ENCODE peak calls at places on chromosomes 1 and 21, in seven cellular contexts. E is NCI-H1417 treated with DMSO at 0.1 percent for 48 hours, C is NCI-H2107, F is T-helper 9 cell, H is nephron progenitor cell, B is heart right ventricle, D is cardiac fibroblast. V is an unnamed sample.

GRCh38 chr1:33763406-33763805 is 100.5 kb upstream of the HMGB4 start:
- DNase-seq in E (no peak), C (no peak), F (no peak), H (no peak), B (no peak), D (peak), V (peak)

GRCh38 chr1:9624081-9624480 is 27.4 kb upstream of the PIK3CD start:
- DNase-seq in E (no peak), C (no peak), F (no peak), H (no peak), B (no peak), D (no peak), V (no peak)

GRCh38 chr1:3058263-3059030 is 10.6 kb upstream of the PRDM16 start:
- DNase-seq in E (no peak), C (no peak), F (no peak), H (no peak), B (no peak), D (no peak), V (no peak)

GRCh38 chr21:37454869-37455503 is 88.4 kb downstream of the DYRK1A start:
- DNase-seq in E (no peak), C (no peak), F (no peak), H (no peak), B (no peak), D (no peak), V (no peak)

GRCh38 chr1:245840971-245841370 is 666.1 kb downstream of the SMYD3 start:
- DNase-seq in E (no peak), C (no peak), F (no peak), H (no peak), B (no peak), D (no peak), V (no peak)

GRCh38 chr1:43986712-43987111 is 4.7 kb upstream of the CCDC24 start:
- DNase-seq in E (no peak), C (no peak), F (no peak), H (no peak), B (no peak), D (no peak), V (no peak)

GRCh38 chr1:178093958-178094751 is at the start of gene RASAL2:
- DNase-seq in E (no peak), C (peak), F (no peak), H (peak), B (peak), D (peak), V (no peak)

GRCh38 chr1:155173478-155174333 is at the start of gene TRIM46:
- DNase-seq in E (peak), C (peak), F (peak), H (peak), B (no peak), D (peak), V (no peak)

GRCh38 chr1:55571767-55572166 is 356.6 kb upstream of the USP24 start:
- DNase-seq in E (no peak), C (no peak), F (no peak), H (no peak), B (no peak), D (no peak), V (peak)

GRCh38 chr1:156096640-156097391 is 14.6 kb upstream of the MEX3A start:
- DNase-seq in E (no peak), C (peak), F (peak), H (peak), B (peak), D (peak), V (peak)

GRCh38 chr1:171902527-171902926 is 61.2 kb downstream of the DNM3 start:
- DNase-seq in E (no peak), C (no peak), F (no peak), H (no peak), B (no peak), D (no peak), V (no peak)

GRCh38 chr1:114771992-114772391 is 8.5 kb downstream of the SIKE1 start:
- DNase-seq in E (no peak), C (no peak), F (no peak), H (no peak), B (no peak), D (no peak), V (no peak)

GRCh38 chr1:244095523-244095911 is 44.4 kb downstream of the ZBTB18 start:
- DNase-seq in E (no peak), C (no peak), F (no peak), H (no peak), B (no peak), D (no peak), V (no peak)

GRCh38 chr1:176648556-176648955 is 185.6 kb downstream of the PAPPA2 start:
- DNase-seq in E (no peak), C (no peak), F (no peak), H (no peak), B (no peak), D (no peak), V (no peak)

GRCh38 chr1:206486995-206487788 is 16.9 kb downstream of the IKBKE start:
- DNase-seq in E (no peak), C (no peak), F (no peak), H (no peak), B (no peak), D (no peak), V (no peak)

GRCh38 chr1:39404876-39405275 is 86.6 kb upstream of the BMP8A start:
- DNase-seq in E (no peak), C (no peak), F (no peak), H (no peak), B (no peak), D (no peak), V (no peak)

GRCh38 chr1:195462646-195463045 is 1145.6 kb downstream of the KCNT2 start:
- DNase-seq in E (no peak), C (no peak), F (no peak), H (no peak), B (no peak), D (no peak), V (no peak)

GRCh38 chr1:92886886-92887419 is 55.1 kb downstream of the RPL5 start:
- DNase-seq in E (peak), C (no peak), F (no peak), H (no peak), B (no peak), D (no peak), V (no peak)

GRCh38 chr1:214510914-214511638 is 40.3 kb downstream of the PTPN14 start:
- DNase-seq in E (no peak), C (no peak), F (no peak), H (no peak), B (no peak), D (no peak), V (no peak)

GRCh38 chr1:110888641-110889040 is 15.7 kb downstream of the CD53 start:
- DNase-seq in E (no peak), C (no peak), F (no peak), H (no peak), B (no peak), D (no peak), V (no peak)

GRCh38 chr1:184866991-184867788 is 107.1 kb downstream of the NIBAN1 start:
- DNase-seq in E (no peak), C (no peak), F (peak), H (no peak), B (no peak), D (peak), V (peak)

GRCh38 chr1:2098839-2099785 is 48.9 kb downstream of the PRKCZ start:
- DNase-seq in E (no peak), C (no peak), F (no peak), H (no peak), B (peak), D (no peak), V (no peak)

GRCh38 chr21:31914472-31914871 is 41.7 kb downstream of the HUNK start:
- DNase-seq in E (no peak), C (no peak), F (no peak), H (no peak), B (no peak), D (no peak), V (no peak)

GRCh38 chr1:159088050-159088449 is 11.5 kb upstream of the AIM2 start:
- DNase-seq in E (no peak), C (no peak), F (no peak), H (no peak), B (no peak), D (peak), V (peak)

GRCh38 chr21:41601573-41602371 is 93.8 kb upstream of the TMPRSS2 start:
- DNase-seq in E (no peak), C (no peak), F (no peak), H (no peak), B (no peak), D (no peak), V (no peak)

GRCh38 chr1:154698320-154699096 is 90.5 kb upstream of the ADAR start:
- DNase-seq in E (no peak), C (no peak), F (no peak), H (no peak), B (no peak), D (no peak), V (no peak)

GRCh38 chr1:106366627-106367319 is 689.7 kb upstream of the PRMT6 start:
- DNase-seq in E (no peak), C (no peak), F (no peak), H (no peak), B (no peak), D (no peak), V (no peak)

GRCh38 chr1:23607944-23608343 is 48.6 kb upstream of the ID3 start:
- DNase-seq in E (no peak), C (no peak), F (no peak), H (no peak), B (no peak), D (no peak), V (no peak)

V was measured in stromal cell of bone marrow.